ENCODE peak calls at places on chromosomes 2 and 18, in four cellular contexts. T is K562, F is HepG2, I is HCT116. O is an unnamed sample.

GRCh38 chr2:228548230-228548629 is 366.7 kb upstream of the SPHKAP start:
- DNase-seq in T (no peak), F (no peak), I (no peak), O (no peak)

GRCh38 chr2:2083113-2083757 is 247.8 kb downstream of the MYT1L start:
- DNase-seq in T (no peak), F (no peak), I (no peak), O (no peak)

GRCh38 chr2:198314559-198315153 is 510.3 kb downstream of the PLCL1 start:
- DNase-seq in T (no peak), F (peak), I (peak), O (peak)

GRCh38 chr18:10546557-10547300 is 20.9 kb downstream of the NAPG start:
- DNase-seq in T (no peak), F (peak), I (no peak), O (no peak)

GRCh38 chr18:48022021-48022420 is 91.6 kb upstream of the SMAD2 start:
- DNase-seq in T (no peak), F (no peak), I (no peak), O (no peak)

GRCh38 chr2:134432438-134432883 is 178.6 kb downstream of the MGAT5 start:
- DNase-seq in T (no peak), F (peak), I (no peak), O (no peak)

GRCh38 chr18:21051615-21052014 is 60.0 kb downstream of the ROCK1 start:
- DNase-seq in T (no peak), F (no peak), I (no peak), O (no peak)

GRCh38 chr2:238106698-238107524 is 6.8 kb downstream of the ESPNL start:
- DNase-seq in T (peak), F (peak), I (no peak), O (no peak)

GRCh38 chr18:62751341-62751821 is 36.0 kb downstream of the PHLPP1 start:
- DNase-seq in T (no peak), F (no peak), I (no peak), O (no peak)

GRCh38 chr2:136248907-136249306 is 131.0 kb upstream of the CXCR4 start:
- DNase-seq in T (no peak), F (no peak), I (no peak), O (no peak)

GRCh38 chr2:71680925-71681324 is 227.6 kb downstream of the DYSF start:
- DNase-seq in T (no peak), F (no peak), I (no peak), O (no peak)

GRCh38 chr18:55592572-55592971 is 4.6 kb upstream of the TCF4 start:
- DNase-seq in T (peak), F (no peak), I (no peak), O (no peak)

GRCh38 chr18:49608366-49608747 is 46.5 kb downstream of the LIPG start:
- DNase-seq in T (no peak), F (no peak), I (no peak), O (no peak)

GRCh38 chr2:242043538-242044205 is 174.1 kb downstream of the RTP5 start:
- DNase-seq in T (no peak), F (no peak), I (no peak), O (no peak)
- TF ChIP-seq TCF7L2 in T (no peak), F (no peak), I (no peak), O (no peak)

GRCh38 chr2:178195390-178196166 is 1.3 kb downstream of the OSBPL6 start:
- DNase-seq in T (no peak), F (no peak), I (no peak), O (no peak)

GRCh38 chr2:178194600-178195389 is 483 bp downstream of the OSBPL6 start:
- DNase-seq in T (peak), F (no peak), I (no peak), O (no peak)

GRCh38 chr2:178193823-178194599 is at the start of gene OSBPL6:
- DNase-seq in T (peak), F (peak), I (peak), O (no peak)

GRCh38 chr2:178190938-178191910 is 3.1 kb upstream of the OSBPL6 start:
- DNase-seq in T (no peak), F (no peak), I (no peak), O (no peak)

DNA sequence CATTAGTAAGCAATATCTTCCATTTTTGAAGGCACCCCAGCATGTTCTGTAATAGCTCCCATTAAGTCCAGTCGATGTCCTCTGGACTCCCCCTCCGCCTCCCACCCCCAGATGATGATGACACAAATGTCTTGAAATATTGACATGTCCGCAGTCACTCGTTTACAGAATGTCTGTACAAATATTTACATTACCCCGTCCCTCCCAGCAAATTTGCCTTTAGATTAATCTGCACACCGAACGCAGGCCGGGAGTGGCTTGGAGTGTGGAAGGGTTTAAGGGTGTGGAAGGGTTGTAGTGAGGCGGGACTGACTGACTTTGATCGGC is 853 bp upstream of the OSBPL6 start:
- DNase-seq in T (peak), F (peak), I (no peak), O (no peak)
- H3K27ac ChIP-seq in T (no peak), F (no peak), I (peak), O (no peak)

GRCh38 chr2:46831037-46831868 is 84.4 kb downstream of the MCFD2 start:
- DNase-seq in T (no peak), F (no peak), I (no peak), O (no peak)
- TF ChIP-seq REST in T (no peak), F (no peak), I (no peak), O (no peak)

DNA sequence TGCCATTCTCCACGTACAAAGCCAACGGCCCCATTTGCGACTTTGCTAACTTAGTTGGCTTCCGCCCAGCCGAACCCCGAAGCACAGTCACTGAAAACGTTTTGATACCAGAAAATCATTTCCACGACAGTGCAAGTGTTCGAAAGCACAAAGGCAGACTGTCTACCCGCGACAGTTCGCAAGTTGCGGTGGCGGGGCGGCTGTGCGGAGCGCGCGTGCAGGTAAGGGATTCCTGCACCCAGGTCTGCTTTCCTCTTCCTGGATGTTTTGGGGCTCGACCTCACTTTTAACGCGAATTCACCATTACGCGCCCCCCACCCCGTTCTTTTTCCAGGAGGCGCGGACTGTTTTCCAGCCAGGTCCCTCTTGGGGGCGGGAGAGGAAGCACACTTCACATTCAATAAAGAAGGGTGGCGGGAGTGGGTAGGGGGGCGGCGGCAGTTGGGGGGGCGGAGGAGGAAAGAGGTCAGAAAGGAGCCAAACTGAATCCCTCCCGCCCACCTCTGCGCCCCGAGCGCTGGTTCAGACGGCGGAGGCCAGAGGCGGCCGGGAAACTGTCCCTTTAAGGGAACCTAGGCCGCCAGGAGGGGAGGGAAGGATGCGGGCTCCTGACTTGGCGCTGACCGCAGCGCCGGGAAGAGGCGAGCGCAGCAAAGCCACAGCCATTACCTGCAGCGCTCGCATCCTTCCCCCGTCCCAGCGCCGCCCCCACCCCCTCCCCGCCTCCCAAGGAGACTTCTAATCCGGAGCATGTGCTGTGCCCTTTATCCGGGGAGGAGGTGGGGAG is 107.5 kb upstream of the KCTD1 start:
- DNase-seq in T (no peak), F (no peak), I (no peak), O (no peak)
- TF ChIP-seq TCF7L2 in T (no peak), F (no peak), I (no peak), O (no peak)

GRCh38 chr2:28435796-28436425 is 43.3 kb downstream of the FOSL2 start:
- DNase-seq in T (no peak), F (no peak), I (no peak), O (no peak)
- H3K27ac ChIP-seq in T (no peak), F (no peak), I (no peak), O (no peak)

GRCh38 chr2:48532824-48533223 is 2.9 kb downstream of the STON1 start:
- DNase-seq in T (no peak), F (no peak), I (no peak), O (no peak)

GRCh38 chr2:48530033-48530804 is at the start of gene STON1:
- DNase-seq in T (peak), F (no peak), I (no peak), O (no peak)

GRCh38 chr2:48531141-48531648 is 1.2 kb downstream of the STON1 start:
- DNase-seq in T (no peak), F (peak), I (no peak), O (no peak)

GRCh38 chr2:48529676-48530032 is 300 bp upstream of the STON1 start:
- DNase-seq in T (no peak), F (no peak), I (no peak), O (no peak)

DNA sequence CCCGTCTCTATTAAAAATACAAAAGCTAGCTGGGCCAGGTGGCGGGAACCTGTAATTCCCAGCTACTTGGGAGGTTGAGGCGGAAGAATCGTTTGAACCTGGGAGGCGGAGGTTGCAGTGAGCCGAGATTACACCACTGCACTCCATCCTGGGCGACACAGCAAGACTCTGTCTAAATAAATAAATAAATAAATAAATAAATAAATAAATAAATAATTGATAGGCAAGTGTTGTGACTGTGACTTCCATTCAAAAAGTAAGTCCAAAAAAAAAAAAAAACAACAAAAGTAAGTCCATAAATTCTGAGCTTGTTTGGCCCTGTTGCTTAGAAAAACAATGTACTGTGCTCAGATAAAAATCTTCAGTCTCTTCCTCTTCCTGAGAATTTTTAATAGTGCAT is 2.2 kb downstream of the STON1 start:
- DNase-seq in T (no peak), F (no peak), I (no peak), O (no peak)
- TF ChIP-seq REST in T (no peak), F (no peak), I (no peak), O (no peak)

DNA sequence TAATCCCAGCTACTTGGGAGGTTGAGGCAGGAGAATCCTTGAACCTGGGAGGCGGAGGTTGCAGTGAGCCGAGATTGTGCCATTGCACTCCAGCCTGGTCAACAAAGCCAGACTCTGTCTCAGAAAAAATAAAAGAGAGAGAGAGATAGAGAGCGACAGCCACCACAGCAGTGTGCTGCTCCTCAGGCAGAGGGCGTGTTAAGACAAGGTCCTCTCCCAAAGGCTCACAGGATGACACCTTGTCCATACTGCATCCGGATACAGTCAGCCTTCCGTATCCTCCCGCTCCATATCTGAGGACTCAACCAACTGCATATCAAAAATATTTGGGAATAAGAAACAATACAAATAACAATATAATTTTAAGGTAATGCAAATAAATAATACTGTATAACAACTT is 20.1 kb downstream of the ARL4C start:
- DNase-seq in T (peak), F (no peak), I (no peak), O (no peak)
- TF ChIP-seq TCF7L2 in T (no peak), F (no peak), I (no peak), O (no peak)

GRCh38 chr2:196242131-196242620 is 70.8 kb upstream of the STK17B start:
- DNase-seq in T (no peak), F (no peak), I (no peak), O (no peak)

GRCh38 chr2:196244516-196244915 is 73.1 kb upstream of the STK17B start:
- DNase-seq in T (no peak), F (no peak), I (no peak), O (no peak)

GRCh38 chr2:196238836-196239380 is 67.5 kb upstream of the STK17B start:
- DNase-seq in T (no peak), F (no peak), I (no peak), O (no peak)

GRCh38 chr2:196241175-196241574 is 69.8 kb upstream of the STK17B start:
- DNase-seq in T (no peak), F (no peak), I (no peak), O (no peak)

DNA sequence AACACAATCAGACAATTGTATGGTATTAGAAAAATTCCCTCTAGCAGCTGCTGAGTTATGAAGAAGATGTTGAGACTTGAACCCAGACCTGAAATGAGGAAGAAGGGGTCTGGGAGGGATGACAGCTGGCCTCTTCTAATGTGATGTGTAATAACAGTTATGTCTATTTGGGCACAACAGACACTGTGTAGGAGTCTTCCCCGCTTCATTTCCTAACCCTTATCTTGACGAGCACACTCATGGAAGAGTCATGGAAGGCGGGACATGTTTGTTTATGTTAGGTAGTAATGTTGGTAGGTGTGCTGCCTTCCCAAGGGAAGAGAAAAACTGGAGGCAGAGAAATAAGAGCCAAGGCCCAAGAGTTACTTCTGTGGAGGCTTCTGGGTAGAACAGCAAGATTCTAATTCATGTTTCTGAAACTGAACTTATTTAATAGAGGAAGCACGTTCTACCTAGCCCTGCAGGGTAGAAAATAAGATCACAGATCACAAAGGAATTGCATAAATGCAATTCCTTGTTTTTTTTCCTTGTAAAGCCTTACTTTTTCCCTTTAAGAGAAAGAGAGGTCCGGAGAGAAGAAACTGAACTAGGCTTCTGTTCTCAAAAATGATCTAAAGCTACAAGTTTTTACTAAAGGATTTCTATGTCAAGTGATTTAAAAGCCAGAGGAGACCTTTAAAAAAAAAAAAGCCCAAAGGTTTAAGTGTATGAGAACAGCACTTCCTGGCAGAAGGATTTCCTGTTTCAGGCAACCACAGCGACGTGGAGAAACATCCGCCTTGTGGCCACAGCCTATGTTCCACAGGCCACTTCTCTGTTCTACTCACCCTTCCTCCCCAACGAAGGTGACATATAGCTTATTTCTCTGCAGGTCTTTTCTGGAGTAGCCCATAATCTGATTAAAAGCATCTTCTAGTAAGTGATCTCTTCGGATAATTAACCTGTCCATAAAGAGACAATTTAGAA is 68.5 kb upstream of the STK17B start:
- DNase-seq in T (peak), F (no peak), I (peak), O (no peak)
- H3K27ac ChIP-seq in T (peak), F (no peak), I (no peak), O (no peak)

O was measured in Panc1.